ENCODE peak calls at places on chromosome 12, in ten cellular contexts. B, T, R, U, Z, A, V, G, K and D are unnamed samples.
A peak's percentile ranks its signal among the peaks of the same experiment; 100 is the strongest.

GRCh38 chr12:40714636-40715035 is 22.4 kb downstream of the CNTN1 start:
- DNase-seq in K (no peak), R (no peak), T (no peak), V (no peak), Z (no peak), U (no peak), G (no peak), A (no peak), B (no peak), D (no peak)

GRCh38 chr12:96465896-96466295 is 23.5 kb upstream of the CFAP54 start:
- DNase-seq in G (no peak), V (no peak), U (no peak), R (no peak), K (no peak), B (no peak), T (no peak), A (no peak), Z (no peak), D (no peak)

GRCh38 chr12:99110212-99110611 is 465.1 kb downstream of the APAF1 start:
- DNase-seq in T (no peak), V (no peak), A (no peak), K (no peak), U (no peak), R (no peak), Z (no peak), G (no peak), B (no peak), D (no peak)

GRCh38 chr12:122533841-122534240 is 6.8 kb downstream of the KNTC1 start:
- DNase-seq in T (no peak), Z (no peak), B (no peak), A (no peak), G (no peak), U (no peak), V (no peak), K (no peak), R (no peak), D (no peak)

GRCh38 chr12:5498081-5498480 is 66.2 kb downstream of the NTF3 start:
- DNase-seq in Z (no peak), K (no peak), T (no peak), V (no peak), R (peak; percentile 35), U (no peak), B (no peak), A (no peak), G (no peak), D (no peak)

GRCh38 chr12:55670213-55670730 is 33.6 kb downstream of the OR10P1 start:
- DNase-seq in G (no peak), B (peak; percentile 32), K (no peak), R (no peak), V (no peak), A (no peak), T (no peak), Z (no peak), U (no peak), D (no peak)

GRCh38 chr12:105357162-105357691 is 26.7 kb downstream of the C12orf75 start:
- DNase-seq in K (no peak), G (no peak), V (no peak), U (no peak), T (peak; percentile 60), R (peak; percentile 15), Z (no peak), B (no peak), A (no peak), D (no peak)

GRCh38 chr12:123134755-123135282 is 16.1 kb downstream of the PITPNM2 start:
- DNase-seq in K (peak; percentile 24), R (no peak), T (no peak), A (no peak), V (no peak), U (no peak), Z (no peak), B (no peak), G (no peak), D (no peak)

GRCh38 chr12:15600223-15600935 is 188.8 kb downstream of the EPS8 start:
- DNase-seq in T (no peak), K (no peak), B (no peak), A (no peak), G (no peak), U (no peak), Z (no peak), R (no peak), V (no peak), D (no peak)

GRCh38 chr12:131536337-131536736 is 174.6 kb upstream of the SFSWAP start:
- DNase-seq in K (no peak), Z (no peak), G (no peak), T (no peak), U (peak; percentile 12), V (no peak), R (no peak), B (no peak), A (no peak), D (no peak)

GRCh38 chr12:115140981-115141380 is 457.0 kb upstream of the TBX3 start:
- DNase-seq in G (no peak), Z (no peak), R (no peak), U (no peak), B (no peak), A (peak; percentile 12), V (no peak), T (no peak), K (no peak), D (no peak)

GRCh38 chr12:90065301-90065801 is 356.7 kb upstream of the ATP2B1 start:
- DNase-seq in T (no peak), G (peak; percentile 19), B (no peak), U (no peak), Z (no peak), A (peak; percentile 5), V (no peak), K (no peak), R (no peak), D (peak; percentile 98)

GRCh38 chr12:122501489-122501989 is 807 bp upstream of the ZCCHC8 start:
- DNase-seq in V (no peak), A (no peak), G (no peak), R (no peak), B (no peak), Z (no peak), T (no peak), U (no peak), K (no peak), D (no peak)

GRCh38 chr12:27003421-27004311 is 10.5 kb downstream of the TM7SF3 start:
- DNase-seq in G (no peak), R (no peak), V (peak; percentile 62), A (peak; percentile 32), U (no peak), T (no peak), B (no peak), K (no peak), Z (no peak), D (peak; percentile 79)

DNA sequence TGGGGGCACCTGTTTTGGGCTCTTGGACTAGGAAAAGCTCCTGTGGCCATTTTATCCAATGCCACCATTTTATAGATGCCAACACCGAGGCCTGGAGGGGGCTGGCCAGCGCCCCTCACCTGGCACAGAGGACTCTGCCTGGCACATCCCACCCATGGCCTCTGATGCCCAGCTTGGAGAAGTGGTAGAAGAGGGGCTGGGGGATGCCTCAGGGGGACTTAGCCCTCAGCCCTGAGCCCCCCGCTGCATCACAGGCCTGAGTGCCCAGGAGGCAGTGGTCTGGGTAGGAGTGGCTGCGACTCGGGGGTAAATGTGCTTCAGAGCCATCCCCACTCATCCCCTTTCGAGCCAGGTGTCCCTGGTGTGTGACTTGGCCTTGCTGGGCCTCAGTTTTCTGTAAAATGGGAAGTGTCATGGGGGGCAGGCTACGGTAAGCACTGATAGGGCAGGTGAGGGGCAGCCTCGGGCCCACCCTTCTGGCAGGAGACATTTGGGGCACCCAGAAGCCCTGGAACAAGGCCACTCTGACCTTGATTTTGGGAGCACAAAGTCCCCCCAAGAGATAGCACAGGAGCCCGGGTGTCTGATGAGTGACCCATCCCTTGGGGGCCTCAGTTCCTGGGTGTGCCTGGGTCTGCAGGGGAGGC is 22.5 kb downstream of the SH2B3 start:
- DNase-seq in B (no peak), G (no peak), Z (no peak), U (no peak), V (no peak), T (no peak), K (no peak), R (no peak), A (no peak), D (no peak)
- H3K4me1 ChIP-seq in B (peaks cover 88% of the 10 kb centered on the region), G (peaks cover 20% of the 10 kb centered on the region), Z (peaks cover 56% of the 10 kb centered on the region), U (peaks cover 94% of the 10 kb centered on the region), V (peaks cover 6% of the 10 kb centered on the region), T (peaks cover 22% of the 10 kb centered on the region), K (peaks cover 100% of the 10 kb centered on the region), R (peaks cover 62% of the 10 kb centered on the region), A (peaks cover 42% of the 10 kb centered on the region), D (peaks cover 59% of the 10 kb centered on the region)

DNA sequence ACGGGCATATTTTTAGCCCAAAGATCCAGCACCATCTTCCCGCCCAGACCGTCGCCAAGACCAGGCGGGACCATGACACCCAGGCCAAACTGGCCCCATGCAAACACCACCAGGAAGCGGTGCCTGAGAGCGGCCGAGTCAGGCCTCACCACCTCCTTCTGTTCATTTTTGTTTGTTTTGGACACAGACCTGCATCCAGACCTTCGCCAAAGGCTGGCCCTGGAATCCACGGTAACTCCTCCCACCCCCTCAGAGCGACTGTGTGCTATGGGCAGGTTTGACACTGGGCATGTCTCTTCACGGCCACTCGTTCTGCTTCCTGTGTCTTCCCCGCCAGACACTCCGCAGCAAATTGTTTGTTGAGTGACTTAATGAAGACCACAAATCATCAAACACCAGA is 47.2 kb downstream of the NCOR2 start:
- DNase-seq in G (peak; percentile 87), K (no peak), A (no peak), R (peak; percentile 51), Z (no peak), B (peak; percentile 44), V (no peak), U (no peak), T (peak; percentile 76), D (no peak)
- H3K4me1 ChIP-seq in G (peaks cover 89% of the 10 kb centered on the region), K (peaks cover 97% of the 10 kb centered on the region), A (peaks cover 7% of the 10 kb centered on the region), R (peaks cover 68% of the 10 kb centered on the region), Z (peaks cover 84% of the 10 kb centered on the region), B (peaks cover 43% of the 10 kb centered on the region), V (peaks cover 19% of the 10 kb centered on the region), U (no peaks in the 10 kb centered on the region), T (peaks cover 54% of the 10 kb centered on the region), D (peaks cover 43% of the 10 kb centered on the region)

GRCh38 chr12:53618340-53618739 is 7.8 kb downstream of the ATF7 start:
- DNase-seq in V (no peak), T (no peak), U (no peak), R (no peak), Z (no peak), A (no peak), G (no peak), B (no peak), K (no peak), D (peak; percentile 40)
- H3K4me1 ChIP-seq in V (peaks cover 15% of the 10 kb centered on the region), T (peaks cover 35% of the 10 kb centered on the region), U (no peaks in the 10 kb centered on the region), R (peaks cover 5% of the 10 kb centered on the region), Z (peaks cover 6% of the 10 kb centered on the region), A (no peaks in the 10 kb centered on the region), G (peaks cover 13% of the 10 kb centered on the region), B (peaks cover 22% of the 10 kb centered on the region), K (peaks cover 71% of the 10 kb centered on the region), D (peaks cover 37% of the 10 kb centered on the region)

DNA sequence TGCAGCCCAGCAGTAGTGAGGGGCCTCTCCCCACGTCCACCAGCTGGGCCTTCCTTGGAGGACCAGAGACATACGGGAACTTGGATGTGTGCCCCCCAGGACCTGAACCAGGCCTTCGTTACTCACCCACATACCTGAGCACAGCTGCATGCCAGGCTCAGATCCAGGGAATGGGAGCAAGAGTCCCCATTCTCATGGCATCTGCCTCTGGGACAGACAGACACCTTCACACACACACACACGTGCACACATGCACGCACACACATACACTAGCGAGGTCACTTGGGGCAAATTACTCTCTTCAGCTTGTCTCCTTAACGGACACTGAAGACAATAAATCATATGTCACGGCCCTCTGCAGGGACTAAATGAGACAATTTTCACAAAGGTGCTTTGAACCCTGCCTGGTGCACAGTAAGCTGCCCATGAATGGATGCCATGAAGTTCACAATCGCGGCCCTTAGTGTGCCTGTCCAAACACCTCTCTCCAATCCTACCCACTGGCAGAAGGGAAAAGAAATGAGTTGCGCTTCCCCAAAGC is 5.7 kb downstream of the SCARB1 start:
- DNase-seq in Z (no peak), B (no peak), K (no peak), U (no peak), T (no peak), R (no peak), A (no peak), G (no peak), V (no peak), D (no peak)
- H3K4me1 ChIP-seq in Z (peaks cover 35% of the 10 kb centered on the region), B (peaks cover 6% of the 10 kb centered on the region), K (peaks cover 53% of the 10 kb centered on the region), U (no peaks in the 10 kb centered on the region), T (peaks cover 47% of the 10 kb centered on the region), R (peaks cover 7% of the 10 kb centered on the region), A (peaks cover 27% of the 10 kb centered on the region), G (peaks cover 15% of the 10 kb centered on the region), V (peaks cover 18% of the 10 kb centered on the region), D (peaks cover 16% of the 10 kb centered on the region)